ENCODE peak calls at places on chromosomes 13 and 19, in six cellular contexts. A is sigmoid colon, E is neuronal stem cell, F is lower lobe of right lung, L is endodermal cell, V is heart left ventricle. K is an unnamed sample.

GRCh38 chr19:36997152-36997842 is 80.9 kb upstream of the ZNF420 start:
- DNase-seq in A (no peak), E (no peak), F (no peak), L (no peak), V (no peak), K (no peak)

GRCh38 chr19:34556500-34556899 is 74.9 kb downstream of the WTIP start:
- DNase-seq in A (no peak), E (no peak), F (no peak), L (peak; percentile 84), V (no peak), K (no peak)

GRCh38 chr19:29759359-29759758 is 44.3 kb upstream of the C19orf12 start:
- DNase-seq in A (no peak), E (no peak), F (no peak), L (no peak), V (no peak), K (no peak)

GRCh38 chr19:56071151-56071550 is 49.9 kb downstream of the ZNF787 start:
- DNase-seq in A (no peak), E (no peak), F (no peak), L (peak; percentile 67), V (no peak), K (no peak)

GRCh38 chr19:7617735-7618134 is 11.6 kb downstream of the XAB2 start:
- DNase-seq in A (no peak), E (no peak), F (no peak), L (no peak), V (peak; percentile 17), K (no peak)

GRCh38 chr13:24146961-24147569 is 13.5 kb upstream of the SPATA13 start:
- DNase-seq in A (no peak), E (no peak), F (no peak), L (no peak), V (no peak), K (no peak)

GRCh38 chr13:27379694-27380596 is 44.5 kb upstream of the GTF3A start:
- DNase-seq in A (no peak), E (peak; percentile 69), F (no peak), L (peak; percentile 96), V (peak; percentile 41), K (peak; percentile 35)

GRCh38 chr13:109211616-109212015 is 574.8 kb downstream of the IRS2 start:
- DNase-seq in A (no peak), E (no peak), F (no peak), L (no peak), V (no peak), K (no peak)

GRCh38 chr13:46717275-46717674 is 79.7 kb downstream of the ESD start:
- DNase-seq in A (no peak), E (no peak), F (no peak), L (no peak), V (no peak), K (no peak)

GRCh38 chr19:40274585-40275544 is 10.3 kb downstream of the AKT2 start:
- DNase-seq in A (peak; percentile 51), E (no peak), F (no peak), L (no peak), V (no peak), K (peak; percentile 61)

GRCh38 chr19:43526884-43527859 is at the start of gene ETHE1:
- DNase-seq in A (peak; percentile 93), E (peak; percentile 65), F (peak; percentile 90), L (peak; percentile 93), V (peak; percentile 89), K (peak; percentile 83)

GRCh38 chr19:50719566-50719965 is at the start of gene SHANK1:
- DNase-seq in A (no peak), E (no peak), F (no peak), L (peak; percentile 80), V (no peak), K (no peak)

GRCh38 chr13:42384265-42384664 is 112.3 kb downstream of the AKAP11 start:
- DNase-seq in A (no peak), E (no peak), F (no peak), L (no peak), V (no peak), K (no peak)

GRCh38 chr13:113337556-113337955 is 26.4 kb downstream of the GRTP1 start:
- DNase-seq in A (no peak), E (no peak), F (peak; percentile 24), L (peak; percentile 89), V (no peak), K (no peak)

GRCh38 chr13:25455146-25455545 is 83.4 kb downstream of the ATP8A2 start:
- DNase-seq in A (no peak), E (no peak), F (no peak), L (no peak), V (no peak), K (no peak)

GRCh38 chr13:41213316-41213715 is 18.9 kb upstream of the KBTBD7 start:
- DNase-seq in A (no peak), E (no peak), F (no peak), L (no peak), V (no peak), K (no peak)

GRCh38 chr19:2049741-2050348 is 1.2 kb downstream of the MKNK2 start:
- DNase-seq in A (peak; percentile 95), E (no peak), F (peak; percentile 94), L (no peak), V (peak; percentile 87), K (peak; percentile 88)

GRCh38 chr13:40812724-40813445 is 23.5 kb downstream of the SLC25A15 start:
- DNase-seq in A (no peak), E (no peak), F (no peak), L (no peak), V (no peak), K (no peak)

GRCh38 chr13:78784017-78784745 is 125.2 kb upstream of the OBI1 start:
- DNase-seq in A (no peak), E (no peak), F (no peak), L (no peak), V (no peak), K (no peak)

GRCh38 chr13:113536461-113537110 is 46.1 kb upstream of the DCUN1D2 start:
- DNase-seq in A (peak; percentile 44), E (no peak), F (peak; percentile 24), L (no peak), V (no peak), K (no peak)

GRCh38 chr13:112931028-112931934 is 37.7 kb upstream of the MCF2L start:
- DNase-seq in A (peak; percentile 47), E (no peak), F (no peak), L (peak; percentile 84), V (no peak), K (no peak)

GRCh38 chr13:77698211-77699058 is 948 bp downstream of the SLAIN1 start:
- DNase-seq in A (peak; percentile 62), E (peak; percentile 36), F (peak; percentile 56), L (peak; percentile 84), V (peak; percentile 23), K (peak; percentile 66)

GRCh38 chr13:113098163-113098732 is 7.3 kb upstream of the F7 start:
- DNase-seq in A (no peak), E (no peak), F (no peak), L (no peak), V (no peak), K (no peak)

GRCh38 chr19:50718255-50719118 is 1.1 kb downstream of the SHANK1 start:
- DNase-seq in A (no peak), E (peak; percentile 48), F (no peak), L (peak; percentile 76), V (no peak), K (no peak)

GRCh38 chr19:3573162-3573857 is 566 bp downstream of the HMG20B start:
- DNase-seq in A (peak; percentile 74), E (no peak), F (peak; percentile 69), L (no peak), V (no peak), K (no peak)

GRCh38 chr19:48608798-48609263 is 2.3 kb downstream of the SPACA4 start:
- DNase-seq in A (no peak), E (no peak), F (no peak), L (peak; percentile 87), V (no peak), K (peak; percentile 64)

GRCh38 chr13:49898792-49899191 is 37.3 kb downstream of the SPRYD7 start:
- DNase-seq in A (no peak), E (no peak), F (no peak), L (no peak), V (no peak), K (no peak)

DNA sequence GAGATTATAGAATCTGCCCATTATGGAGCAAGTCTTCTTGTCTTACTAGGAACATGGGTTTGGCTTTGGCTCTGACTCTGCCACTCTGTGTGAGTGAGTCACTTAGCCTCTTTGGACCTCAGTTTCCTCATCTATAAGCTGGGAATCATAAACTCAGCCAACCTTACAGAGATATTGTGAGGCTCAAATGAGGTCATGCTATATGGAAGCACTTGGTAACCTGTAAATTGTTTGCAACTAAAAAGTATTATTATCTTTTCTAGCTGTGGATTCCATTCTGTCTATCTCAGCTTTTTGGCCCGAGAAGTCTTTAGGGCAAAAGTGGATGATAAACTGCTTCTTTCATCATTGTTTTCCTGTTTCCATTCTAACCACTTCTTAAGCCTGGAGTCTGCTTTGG is 186.8 kb upstream of the TSC22D1 start:
- DNase-seq in A (no peak), E (no peak), F (no peak), L (no peak), V (no peak), K (no peak)
- H3K4me1 ChIP-seq in A (peaks cover 6% of the 10 kb centered on the region), E (peaks cover 17% of the 10 kb centered on the region), F (peaks cover 6% of the 10 kb centered on the region), L (peaks cover 24% of the 10 kb centered on the region), V (no peaks in the 10 kb centered on the region), K (no peaks in the 10 kb centered on the region)

DNA sequence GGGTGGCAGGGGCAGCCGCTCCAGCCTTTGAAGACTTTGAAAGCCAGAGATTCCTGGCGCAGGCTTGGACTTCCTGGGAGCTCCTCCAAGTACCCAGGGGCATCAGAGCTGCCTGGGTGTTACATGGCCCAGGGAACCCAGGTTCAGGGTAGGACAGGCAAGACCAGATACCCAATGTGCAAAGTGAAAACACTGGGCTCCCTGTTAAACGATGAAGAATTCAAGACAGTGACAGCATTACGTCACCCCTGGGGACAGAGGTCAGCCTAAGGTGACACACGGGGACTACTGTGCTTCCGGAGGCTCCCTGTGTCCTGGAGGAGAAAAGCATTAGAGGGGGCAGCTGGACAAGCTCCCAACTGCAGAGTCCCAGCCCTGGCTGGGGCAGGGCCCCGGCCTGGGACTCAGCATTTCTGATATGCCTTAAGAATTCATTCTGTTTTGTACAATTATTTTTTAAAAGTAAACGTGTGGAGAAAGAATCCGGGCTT is 5.7 kb downstream of the ARRDC2 start:
- DNase-seq in A (no peak), E (no peak), F (no peak), L (no peak), V (no peak), K (no peak)
- H3K4me1 ChIP-seq in A (peaks cover 35% of the 10 kb centered on the region), E (peaks cover 16% of the 10 kb centered on the region), F (peaks cover 65% of the 10 kb centered on the region), L (no peaks in the 10 kb centered on the region), V (peaks cover 36% of the 10 kb centered on the region), K (no peaks in the 10 kb centered on the region)

GRCh38 chr19:14383556-14383897 is 2.3 kb downstream of the ADGRE5 start:
- DNase-seq in A (peak; percentile 77), E (no peak), F (no peak), L (no peak), V (peak; percentile 59), K (no peak)
- H3K4me1 ChIP-seq in A (peaks cover 52% of the 10 kb centered on the region), E (peaks cover 16% of the 10 kb centered on the region), F (peaks cover 74% of the 10 kb centered on the region), L (no peaks in the 10 kb centered on the region), V (peaks cover 31% of the 10 kb centered on the region), K (no peaks in the 10 kb centered on the region)

DNA sequence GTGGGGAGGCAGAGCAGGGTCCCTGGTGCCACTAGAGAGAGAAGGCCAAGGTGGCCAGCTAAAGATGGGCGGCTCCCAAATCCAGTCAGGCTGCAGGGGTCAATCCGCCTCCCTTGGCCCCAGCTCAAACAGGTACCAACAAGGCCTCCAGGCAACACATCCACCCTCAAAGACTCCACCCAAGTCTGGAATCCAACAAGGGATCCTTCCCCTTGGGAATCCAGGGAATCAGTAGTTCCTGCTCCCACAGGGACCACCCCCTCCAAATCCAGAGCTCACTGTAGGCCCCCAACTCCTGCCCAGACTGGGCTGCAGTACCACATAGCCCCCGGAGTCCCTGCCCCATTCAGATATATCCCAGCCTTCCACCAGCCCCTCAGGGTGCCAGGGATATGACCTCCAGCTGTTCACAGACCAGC is 3.3 kb downstream of the ERF start:
- DNase-seq in A (peak; percentile 69), E (no peak), F (no peak), L (no peak), V (no peak), K (no peak)
- H3K4me1 ChIP-seq in A (peaks cover 66% of the 10 kb centered on the region), E (peaks cover 25% of the 10 kb centered on the region), F (peaks cover 53% of the 10 kb centered on the region), L (no peaks in the 10 kb centered on the region), V (peaks cover 48% of the 10 kb centered on the region), K (peaks cover 64% of the 10 kb centered on the region)

K was measured in tibial artery.